ENCODE peak calls at places on chromosome 17, in four cellular contexts. E is body of pancreas, G is small intestine, Y is left ventricle myocardium inferior. O is an unnamed sample. For H3K4me1 and H3K36me3, the result is how much of the 10 kb centered on the place peaks cover.

GRCh38 chr17:59202320-59202719 is 7.5 kb upstream of the SMG8 start:
- DNase-seq in Y (no peak), E (no peak), G (no peak), O (no peak)

GRCh38 chr17:55281592-55282378 is 17.0 kb downstream of the HLF start:
- DNase-seq in G (no peak), E (no peak), Y (no peak), O (no peak)

GRCh38 chr17:30886187-30886586 is 19.9 kb downstream of the TEFM start:
- DNase-seq in E (no peak), Y (no peak), G (no peak), O (no peak)

GRCh38 chr17:76982408-76983074 is 114.3 kb downstream of the MGAT5B start:
- DNase-seq in E (no peak), Y (no peak), G (no peak), O (no peak)

GRCh38 chr17:32335046-32335445 is 6.9 kb downstream of the C17orf75 start:
- DNase-seq in G (no peak), E (no peak), Y (no peak), O (no peak)

GRCh38 chr17:72788950-72789585 is 303.4 kb downstream of the SLC39A11 start:
- DNase-seq in G (no peak), Y (no peak), E (no peak), O (no peak)

GRCh38 chr17:2777242-2777867 is 18.9 kb upstream of the RAP1GAP2 start:
- DNase-seq in E (no peak), Y (no peak), G (no peak), O (no peak)

GRCh38 chr17:50533720-50534148 is 1.2 kb downstream of the EPN3 start:
- DNase-seq in Y (peak), E (peak), G (peak), O (peak)

GRCh38 chr17:14871921-14872320 is 393.2 kb downstream of the PMP22 start:
- DNase-seq in Y (no peak), G (no peak), E (no peak), O (no peak)

GRCh38 chr17:69302682-69303081 is 24.3 kb downstream of the ABCA5 start:
- DNase-seq in G (no peak), Y (no peak), E (no peak), O (no peak)

GRCh38 chr17:21318439-21318838 is 33.9 kb downstream of the MAP2K3 start:
- DNase-seq in Y (no peak), E (no peak), G (no peak), O (no peak)

GRCh38 chr17:58344047-58344790 is 7.8 kb downstream of the SUPT4H1 start:
- DNase-seq in G (peak), Y (no peak), E (no peak), O (no peak)

GRCh38 chr17:7207120-7208001 is 12.3 kb downstream of the DLG4 start:
- DNase-seq in Y (peak), E (no peak), G (no peak), O (no peak)

GRCh38 chr17:33982872-33983271 is 272.2 kb upstream of the CCL2 start:
- DNase-seq in E (no peak), G (no peak), Y (no peak), O (no peak)

GRCh38 chr17:33986566-33986965 is 268.5 kb upstream of the CCL2 start:
- DNase-seq in E (no peak), Y (no peak), G (no peak), O (no peak)

GRCh38 chr17:33981713-33982601 is 273.1 kb upstream of the CCL2 start:
- DNase-seq in Y (no peak), G (no peak), E (peak), O (peak)

GRCh38 chr17:33986088-33986487 is 269.0 kb upstream of the CCL2 start:
- DNase-seq in E (no peak), Y (no peak), G (no peak), O (no peak)

GRCh38 chr17:33983824-33984574 is 271.1 kb upstream of the CCL2 start:
- DNase-seq in G (no peak), E (no peak), Y (peak), O (no peak)
- H3K4me1 ChIP-seq in G (under half), E (under half), Y (under half), O (under half)

DNA sequence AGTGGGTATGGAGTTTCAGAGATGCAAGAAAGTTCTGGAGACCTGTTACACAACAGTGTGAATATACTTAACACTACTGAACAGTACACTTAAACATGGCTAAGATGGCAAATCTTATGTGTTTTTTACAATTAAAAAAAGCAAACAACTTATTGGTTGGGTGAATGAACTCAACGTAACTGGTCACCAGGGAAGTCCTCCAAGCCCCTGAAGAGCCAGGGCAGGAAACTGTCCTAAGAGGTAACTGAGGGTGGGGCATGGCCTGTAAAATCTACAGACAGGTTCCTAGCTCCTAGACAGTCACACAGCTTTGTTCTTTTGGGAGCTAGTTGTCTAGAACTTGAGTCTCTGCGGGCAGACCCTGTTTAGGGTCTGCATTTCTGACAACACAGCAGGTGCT is 10.3 kb downstream of the CSF3 start:
- DNase-seq in Y (no peak), E (no peak), G (no peak), O (no peak)
- H3K36me3 ChIP-seq in Y (half or more), E (under half), G (under half), O (half or more)

GRCh38 chr17:35313875-35314409 is 59.5 kb downstream of the SLFN11 start:
- DNase-seq in E (no peak), G (no peak), Y (peak), O (no peak)

GRCh38 chr17:35312790-35313711 is 60.4 kb downstream of the SLFN11 start:
- DNase-seq in Y (peak), E (peak), G (peak), O (peak)

GRCh38 chr17:35314415-35315216 is 58.8 kb downstream of the SLFN11 start:
- DNase-seq in G (no peak), Y (no peak), E (no peak), O (no peak)

GRCh38 chr17:35315283-35315682 is 58.1 kb downstream of the SLFN11 start:
- DNase-seq in E (no peak), Y (no peak), G (no peak), O (no peak)

DNA sequence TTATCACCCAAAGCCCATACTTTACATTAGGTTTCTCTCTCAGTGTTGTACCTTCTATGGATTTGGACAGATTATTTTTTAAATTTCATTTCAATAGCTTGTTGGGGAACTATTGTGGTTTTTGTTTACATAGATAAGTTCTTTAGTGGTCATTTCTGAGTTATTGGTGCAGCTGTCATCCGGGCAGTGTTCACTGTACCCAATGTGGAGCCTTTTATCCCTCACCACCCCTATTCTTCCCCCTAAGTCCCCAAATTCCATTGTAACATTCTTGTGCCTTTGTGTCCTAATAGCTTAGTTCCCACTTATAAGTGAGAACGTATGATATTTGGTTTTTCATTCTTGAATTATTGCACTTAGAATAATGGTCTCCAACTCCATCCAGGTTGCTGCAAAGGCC is 57.5 kb downstream of the SLFN11 start:
- DNase-seq in G (no peak), E (no peak), Y (no peak), O (no peak)
- H3K4me1 ChIP-seq in G (under half), E (under half), Y (under half), O (under half)

GRCh38 chr17:36983618-36984017 is 34.9 kb downstream of the AATF start:
- DNase-seq in E (no peak), G (no peak), Y (no peak), O (no peak)
- H3K36me3 ChIP-seq in E (under half), G (under half), Y (under half), O (under half)

DNA sequence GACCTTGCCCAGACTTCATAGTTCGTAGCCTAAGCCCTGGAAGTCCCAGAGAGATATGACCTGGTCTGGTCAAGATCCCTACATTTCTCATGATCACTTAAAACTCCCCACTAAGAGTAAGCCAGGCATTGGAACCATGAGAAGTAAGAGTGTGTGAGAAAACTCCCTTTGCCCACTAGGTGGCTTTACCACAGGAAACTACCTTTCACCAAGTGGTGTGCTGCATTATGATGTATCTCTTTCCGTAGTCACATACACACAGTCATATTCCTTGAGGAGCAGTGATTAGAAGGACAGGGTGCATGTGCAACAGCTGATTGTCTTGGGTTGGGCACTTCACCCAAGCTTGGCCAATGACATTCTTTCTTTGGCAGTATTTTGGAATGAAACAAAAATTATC is 639.3 kb downstream of the KCNJ2 start:
- DNase-seq in G (peak), Y (no peak), E (no peak), O (peak)
- H3K4me1 ChIP-seq in G (under half), Y (under half), E (under half), O (under half)

DNA sequence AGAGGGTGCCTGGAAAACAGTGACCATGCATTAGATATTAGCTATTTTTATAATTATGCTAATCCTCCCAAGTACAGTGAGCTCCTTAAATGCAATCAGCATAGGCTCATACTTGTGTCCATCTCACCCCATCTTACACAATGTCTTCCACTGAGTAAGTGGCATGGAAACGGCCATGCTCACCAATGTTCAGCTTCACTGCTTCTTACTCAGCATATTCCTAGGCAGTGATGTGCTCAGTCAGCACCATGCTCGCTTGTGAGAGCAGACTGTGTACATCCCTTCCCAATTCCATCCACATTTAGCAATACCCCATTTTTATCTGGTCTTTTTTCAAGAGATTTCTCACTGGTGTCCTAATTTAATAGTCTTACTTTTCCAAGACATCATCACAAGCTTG is 454.8 kb upstream of the SOX9 start:
- DNase-seq in G (no peak), E (no peak), Y (no peak), O (no peak)
- H3K36me3 ChIP-seq in G (under half), E (under half), Y (under half), O (under half)

GRCh38 chr17:80477647-80478478 is 1.5 kb upstream of the NPTX1 start:
- DNase-seq in Y (no peak), G (no peak), E (peak), O (peak)
- H3K4me1 ChIP-seq in Y (under half), G (under half), E (under half), O (under half)

GRCh38 chr17:82907797-82908261 is 68.0 kb upstream of the ZNF750 start:
- DNase-seq in E (no peak), G (no peak), Y (no peak), O (no peak)
- H3K36me3 ChIP-seq in E (under half), G (under half), Y (under half), O (under half)

DNA sequence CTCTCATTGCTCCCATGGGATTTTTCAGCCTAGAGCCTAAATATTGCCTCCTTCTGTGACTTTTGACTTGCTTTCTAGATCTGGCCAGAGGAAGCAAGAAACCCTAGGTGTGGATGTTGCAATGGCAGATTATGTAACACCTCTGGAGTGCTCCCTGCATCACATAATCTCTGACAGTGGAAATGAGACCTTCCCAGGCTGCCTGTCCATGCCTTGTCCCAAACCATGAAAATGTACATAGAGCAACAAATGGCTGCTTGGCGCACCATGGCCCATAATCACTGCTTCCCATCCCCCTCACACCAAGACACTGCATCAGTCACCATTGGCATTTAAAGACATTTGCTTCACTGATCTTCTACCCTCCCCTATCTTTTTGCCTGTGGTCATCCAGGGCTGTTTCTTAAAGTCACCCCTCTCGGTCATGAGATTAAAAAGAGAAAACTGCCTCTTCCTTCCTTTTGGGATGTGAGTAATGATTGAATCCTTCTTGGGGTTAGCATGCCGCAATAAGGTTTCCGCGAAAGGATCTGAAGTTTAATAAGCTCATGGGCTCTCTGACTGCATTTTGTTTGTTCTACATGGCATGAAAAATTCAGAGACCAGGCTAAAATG is 34.2 kb upstream of the CCL2 start:
- DNase-seq in G (no peak), E (no peak), Y (no peak), O (no peak)
- H3K4me1 ChIP-seq in G (under half), E (under half), Y (under half), O (under half)

GRCh38 chr17:28008526-28008925 is 34.0 kb upstream of the NLK start:
- DNase-seq in G (peak), E (peak), Y (peak), O (no peak)

GRCh38 chr17:28010406-28010805 is 32.1 kb upstream of the NLK start:
- DNase-seq in G (no peak), Y (no peak), E (no peak), O (no peak)
- H3K36me3 ChIP-seq in G (under half), Y (under half), E (under half), O (under half)